ENCODE peak calls at places on chromosomes 11 and 22, in eight cellular contexts. One of them, this sample, is unnamed.

GRCh38 chr22:17952273-17952801 is 72.0 kb downstream of the MICAL3 start:
- DNase-seq in stimulated activated CD8-positive, alpha-beta memory T cell treated with anti-CD3 and anti-CD28 coated beads, Interleukin-7, amount 100 ng/mL, for 1 hour: no peak
- DNase-seq in NAMALWA: peak; percentile 15
- DNase-seq in Ammon's horn: no peak
- DNase-seq in C1 segment of cervical spinal cord: no peak
- DNase-seq in DMS79: no peak
- DNase-seq in cardiac muscle cell: no peak
- DNase-seq in GM23248: no peak
- DNase-seq in this sample: no peak

GRCh38 chr11:125401746-125402145 is 94.3 kb downstream of the FEZ1 start:
- DNase-seq in stimulated activated CD8-positive, alpha-beta memory T cell treated with anti-CD3 and anti-CD28 coated beads, Interleukin-7, amount 100 ng/mL, for 1 hour: no peak
- DNase-seq in Ammon's horn: no peak
- DNase-seq in GM23248: peak; percentile 20
- DNase-seq in DMS79: no peak
- DNase-seq in NAMALWA: no peak
- DNase-seq in cardiac muscle cell: peak; percentile 44
- DNase-seq in C1 segment of cervical spinal cord: no peak
- DNase-seq in this sample: peak; percentile 67

GRCh38 chr11:8870461-8871282 is 40.3 kb upstream of the AKIP1 start:
- DNase-seq in NAMALWA: no peak
- DNase-seq in DMS79: peak; percentile 47
- DNase-seq in stimulated activated CD8-positive, alpha-beta memory T cell treated with anti-CD3 and anti-CD28 coated beads, Interleukin-7, amount 100 ng/mL, for 1 hour: no peak
- DNase-seq in C1 segment of cervical spinal cord: peak; percentile 57
- DNase-seq in GM23248: peak; percentile 70
- DNase-seq in cardiac muscle cell: peak; percentile 79
- DNase-seq in Ammon's horn: peak; percentile 39
- DNase-seq in this sample: no peak

GRCh38 chr11:7677801-7678201 is 4.5 kb upstream of the CYB5R2 start:
- DNase-seq in DMS79: no peak
- DNase-seq in stimulated activated CD8-positive, alpha-beta memory T cell treated with anti-CD3 and anti-CD28 coated beads, Interleukin-7, amount 100 ng/mL, for 1 hour: no peak
- DNase-seq in NAMALWA: peak; percentile 24
- DNase-seq in C1 segment of cervical spinal cord: no peak
- DNase-seq in cardiac muscle cell: peak; percentile 42
- DNase-seq in Ammon's horn: no peak
- DNase-seq in GM23248: peak; percentile 51
- DNase-seq in this sample: no peak

GRCh38 chr11:28666632-28667031 is 558.4 kb downstream of the METTL15 start:
- DNase-seq in cardiac muscle cell: no peak
- DNase-seq in C1 segment of cervical spinal cord: no peak
- DNase-seq in DMS79: no peak
- DNase-seq in Ammon's horn: peak; percentile 49
- DNase-seq in GM23248: peak; percentile 45
- DNase-seq in stimulated activated CD8-positive, alpha-beta memory T cell treated with anti-CD3 and anti-CD28 coated beads, Interleukin-7, amount 100 ng/mL, for 1 hour: no peak
- DNase-seq in NAMALWA: no peak
- DNase-seq in this sample: no peak

GRCh38 chr11:6637871-6638270 is 17.7 kb downstream of the DCHS1 start:
- DNase-seq in C1 segment of cervical spinal cord: no peak
- DNase-seq in NAMALWA: no peak
- DNase-seq in DMS79: no peak
- DNase-seq in GM23248: peak; percentile 84
- DNase-seq in cardiac muscle cell: peak; percentile 48
- DNase-seq in stimulated activated CD8-positive, alpha-beta memory T cell treated with anti-CD3 and anti-CD28 coated beads, Interleukin-7, amount 100 ng/mL, for 1 hour: no peak
- DNase-seq in Ammon's horn: peak; percentile 30
- DNase-seq in this sample: peak; percentile 44

GRCh38 chr11:100545970-100546369 is 141.1 kb upstream of the ARHGAP42 start:
- DNase-seq in cardiac muscle cell: no peak
- DNase-seq in GM23248: no peak
- DNase-seq in Ammon's horn: no peak
- DNase-seq in stimulated activated CD8-positive, alpha-beta memory T cell treated with anti-CD3 and anti-CD28 coated beads, Interleukin-7, amount 100 ng/mL, for 1 hour: no peak
- DNase-seq in NAMALWA: no peak
- DNase-seq in C1 segment of cervical spinal cord: no peak
- DNase-seq in DMS79: no peak
- DNase-seq in this sample: no peak

GRCh38 chr22:21951931-21952465 is 650 bp downstream of the PPM1F start:
- DNase-seq in C1 segment of cervical spinal cord: no peak
- DNase-seq in stimulated activated CD8-positive, alpha-beta memory T cell treated with anti-CD3 and anti-CD28 coated beads, Interleukin-7, amount 100 ng/mL, for 1 hour: no peak
- DNase-seq in GM23248: peak; percentile 76
- DNase-seq in DMS79: no peak
- DNase-seq in Ammon's horn: no peak
- DNase-seq in cardiac muscle cell: peak; percentile 59
- DNase-seq in NAMALWA: peak; percentile 66
- DNase-seq in this sample: peak; percentile 35

GRCh38 chr11:117239295-117239694 is 6.8 kb downstream of the RNF214 start:
- DNase-seq in GM23248: peak; percentile 97
- DNase-seq in Ammon's horn: no peak
- DNase-seq in C1 segment of cervical spinal cord: no peak
- DNase-seq in DMS79: no peak
- DNase-seq in cardiac muscle cell: peak; percentile 91
- DNase-seq in stimulated activated CD8-positive, alpha-beta memory T cell treated with anti-CD3 and anti-CD28 coated beads, Interleukin-7, amount 100 ng/mL, for 1 hour: no peak
- DNase-seq in NAMALWA: no peak
- DNase-seq in this sample: no peak

GRCh38 chr11:45169310-45170072 is 23.1 kb downstream of the PRDM11 start:
- DNase-seq in GM23248: no peak
- DNase-seq in DMS79: no peak
- DNase-seq in NAMALWA: no peak
- DNase-seq in Ammon's horn: no peak
- DNase-seq in C1 segment of cervical spinal cord: no peak
- DNase-seq in stimulated activated CD8-positive, alpha-beta memory T cell treated with anti-CD3 and anti-CD28 coated beads, Interleukin-7, amount 100 ng/mL, for 1 hour: no peak
- DNase-seq in cardiac muscle cell: no peak
- DNase-seq in this sample: no peak

GRCh38 chr11:61152816-61153592 is 8.2 kb downstream of the VPS37C start:
- DNase-seq in C1 segment of cervical spinal cord: no peak
- DNase-seq in DMS79: no peak
- DNase-seq in cardiac muscle cell: peak; percentile 75
- DNase-seq in GM23248: peak; percentile 86
- DNase-seq in Ammon's horn: no peak
- DNase-seq in stimulated activated CD8-positive, alpha-beta memory T cell treated with anti-CD3 and anti-CD28 coated beads, Interleukin-7, amount 100 ng/mL, for 1 hour: no peak
- DNase-seq in NAMALWA: no peak
- DNase-seq in this sample: no peak

GRCh38 chr22:32079110-32080089 is 36.3 kb downstream of the SLC5A1 start:
- DNase-seq in DMS79: no peak
- DNase-seq in Ammon's horn: no peak
- DNase-seq in C1 segment of cervical spinal cord: no peak
- DNase-seq in cardiac muscle cell: peak; percentile 77
- DNase-seq in stimulated activated CD8-positive, alpha-beta memory T cell treated with anti-CD3 and anti-CD28 coated beads, Interleukin-7, amount 100 ng/mL, for 1 hour: no peak
- DNase-seq in NAMALWA: no peak
- DNase-seq in GM23248: peak; percentile 86
- DNase-seq in this sample: peak; percentile 16

GRCh38 chr11:46342237-46342636 is 5.0 kb upstream of the DGKZ start:
- DNase-seq in cardiac muscle cell: peak; percentile 62
- DNase-seq in GM23248: no peak
- DNase-seq in DMS79: no peak
- DNase-seq in stimulated activated CD8-positive, alpha-beta memory T cell treated with anti-CD3 and anti-CD28 coated beads, Interleukin-7, amount 100 ng/mL, for 1 hour: no peak
- DNase-seq in C1 segment of cervical spinal cord: no peak
- DNase-seq in NAMALWA: no peak
- DNase-seq in Ammon's horn: no peak
- DNase-seq in this sample: no peak

GRCh38 chr22:35154937-35155387 is 89.0 kb downstream of the ISX start:
- DNase-seq in NAMALWA: peak; percentile 68
- DNase-seq in cardiac muscle cell: peak; percentile 62
- DNase-seq in Ammon's horn: peak; percentile 46
- DNase-seq in stimulated activated CD8-positive, alpha-beta memory T cell treated with anti-CD3 and anti-CD28 coated beads, Interleukin-7, amount 100 ng/mL, for 1 hour: no peak
- DNase-seq in C1 segment of cervical spinal cord: no peak
- DNase-seq in DMS79: no peak
- DNase-seq in GM23248: peak; percentile 70
- DNase-seq in this sample: no peak

GRCh38 chr22:36577019-36577418 is 48.1 kb upstream of the EIF3D start:
- DNase-seq in stimulated activated CD8-positive, alpha-beta memory T cell treated with anti-CD3 and anti-CD28 coated beads, Interleukin-7, amount 100 ng/mL, for 1 hour: no peak
- DNase-seq in Ammon's horn: no peak
- DNase-seq in GM23248: peak; percentile 93
- DNase-seq in DMS79: no peak
- DNase-seq in C1 segment of cervical spinal cord: no peak
- DNase-seq in NAMALWA: no peak
- DNase-seq in cardiac muscle cell: peak; percentile 15
- DNase-seq in this sample: no peak

GRCh38 chr11:2208691-2209369 is 37.2 kb upstream of the TH start:
- DNase-seq in NAMALWA: no peak
- DNase-seq in stimulated activated CD8-positive, alpha-beta memory T cell treated with anti-CD3 and anti-CD28 coated beads, Interleukin-7, amount 100 ng/mL, for 1 hour: no peak
- DNase-seq in Ammon's horn: peak; percentile 45
- DNase-seq in DMS79: no peak
- DNase-seq in cardiac muscle cell: no peak
- DNase-seq in GM23248: no peak
- DNase-seq in C1 segment of cervical spinal cord: no peak
- DNase-seq in this sample: no peak

GRCh38 chr11:112173152-112173551 is 2.2 kb upstream of the BCO2 start:
- DNase-seq in stimulated activated CD8-positive, alpha-beta memory T cell treated with anti-CD3 and anti-CD28 coated beads, Interleukin-7, amount 100 ng/mL, for 1 hour: no peak
- DNase-seq in DMS79: no peak
- DNase-seq in Ammon's horn: no peak
- DNase-seq in GM23248: peak; percentile 64
- DNase-seq in cardiac muscle cell: peak; percentile 18
- DNase-seq in C1 segment of cervical spinal cord: no peak
- DNase-seq in NAMALWA: no peak
- DNase-seq in this sample: peak; percentile 53

GRCh38 chr11:1747753-1748466 is 2.5 kb downstream of the IFITM10 start:
- DNase-seq in Ammon's horn: peak; percentile 68
- DNase-seq in C1 segment of cervical spinal cord: peak; percentile 41
- DNase-seq in DMS79: no peak
- DNase-seq in cardiac muscle cell: no peak
- DNase-seq in GM23248: peak; percentile 59
- DNase-seq in stimulated activated CD8-positive, alpha-beta memory T cell treated with anti-CD3 and anti-CD28 coated beads, Interleukin-7, amount 100 ng/mL, for 1 hour: no peak
- DNase-seq in NAMALWA: no peak
- DNase-seq in this sample: peak; percentile 79

GRCh38 chr11:6557063-6557462 is 46.4 kb downstream of the RRP8 start:
- DNase-seq in cardiac muscle cell: no peak
- DNase-seq in GM23248: no peak
- DNase-seq in C1 segment of cervical spinal cord: no peak
- DNase-seq in DMS79: no peak
- DNase-seq in NAMALWA: no peak
- DNase-seq in Ammon's horn: no peak
- DNase-seq in stimulated activated CD8-positive, alpha-beta memory T cell treated with anti-CD3 and anti-CD28 coated beads, Interleukin-7, amount 100 ng/mL, for 1 hour: no peak
- DNase-seq in this sample: no peak

GRCh38 chr22:41976070-41976901 is 7.0 kb downstream of the SEPTIN3 start:
- DNase-seq in cardiac muscle cell: no peak
- DNase-seq in C1 segment of cervical spinal cord: peak; percentile 28
- DNase-seq in GM23248: peak; percentile 42
- DNase-seq in DMS79: no peak
- DNase-seq in NAMALWA: peak; percentile 17
- DNase-seq in Ammon's horn: peak; percentile 72
- DNase-seq in stimulated activated CD8-positive, alpha-beta memory T cell treated with anti-CD3 and anti-CD28 coated beads, Interleukin-7, amount 100 ng/mL, for 1 hour: no peak
- DNase-seq in this sample: no peak

GRCh38 chr22:39309364-39309861 is 10.0 kb downstream of the RPL3 start:
- DNase-seq in DMS79: no peak
- DNase-seq in cardiac muscle cell: no peak
- DNase-seq in stimulated activated CD8-positive, alpha-beta memory T cell treated with anti-CD3 and anti-CD28 coated beads, Interleukin-7, amount 100 ng/mL, for 1 hour: no peak
- DNase-seq in Ammon's horn: no peak
- DNase-seq in GM23248: peak; percentile 61
- DNase-seq in NAMALWA: peak; percentile 43
- DNase-seq in C1 segment of cervical spinal cord: no peak
- DNase-seq in this sample: no peak

GRCh38 chr22:42399315-42400271 is 32.6 kb downstream of the NFAM1 start:
- DNase-seq in cardiac muscle cell: peak; percentile 3
- DNase-seq in C1 segment of cervical spinal cord: no peak
- DNase-seq in DMS79: peak; percentile 94
- DNase-seq in NAMALWA: peak; percentile 79
- DNase-seq in stimulated activated CD8-positive, alpha-beta memory T cell treated with anti-CD3 and anti-CD28 coated beads, Interleukin-7, amount 100 ng/mL, for 1 hour: no peak
- DNase-seq in GM23248: no peak
- DNase-seq in Ammon's horn: peak; percentile 40
- DNase-seq in this sample: no peak

GRCh38 chr11:75239551-75240290 is 853 bp upstream of the TPBGL start:
- DNase-seq in stimulated activated CD8-positive, alpha-beta memory T cell treated with anti-CD3 and anti-CD28 coated beads, Interleukin-7, amount 100 ng/mL, for 1 hour: no peak
- DNase-seq in NAMALWA: no peak
- DNase-seq in GM23248: no peak
- DNase-seq in DMS79: no peak
- DNase-seq in cardiac muscle cell: no peak
- DNase-seq in Ammon's horn: no peak
- DNase-seq in C1 segment of cervical spinal cord: no peak
- DNase-seq in this sample: no peak

GRCh38 chr22:29801796-29802195 is 34.6 kb downstream of the UQCR10 start:
- DNase-seq in GM23248: no peak
- DNase-seq in DMS79: no peak
- DNase-seq in NAMALWA: no peak
- DNase-seq in stimulated activated CD8-positive, alpha-beta memory T cell treated with anti-CD3 and anti-CD28 coated beads, Interleukin-7, amount 100 ng/mL, for 1 hour: no peak
- DNase-seq in cardiac muscle cell: no peak
- DNase-seq in C1 segment of cervical spinal cord: no peak
- DNase-seq in Ammon's horn: no peak
- DNase-seq in this sample: peak; percentile 39

GRCh38 chr11:26806209-26806608 is 84.3 kb upstream of the SLC5A12 start:
- DNase-seq in Ammon's horn: no peak
- DNase-seq in GM23248: peak; percentile 78
- DNase-seq in stimulated activated CD8-positive, alpha-beta memory T cell treated with anti-CD3 and anti-CD28 coated beads, Interleukin-7, amount 100 ng/mL, for 1 hour: no peak
- DNase-seq in cardiac muscle cell: peak; percentile 33
- DNase-seq in NAMALWA: no peak
- DNase-seq in C1 segment of cervical spinal cord: no peak
- DNase-seq in DMS79: no peak
- DNase-seq in this sample: no peak

GRCh38 chr11:69382131-69383128 is 88.5 kb downstream of the MYEOV start:
- DNase-seq in cardiac muscle cell: peak; percentile 43
- DNase-seq in Ammon's horn: peak; percentile 47
- DNase-seq in C1 segment of cervical spinal cord: peak; percentile 54
- DNase-seq in stimulated activated CD8-positive, alpha-beta memory T cell treated with anti-CD3 and anti-CD28 coated beads, Interleukin-7, amount 100 ng/mL, for 1 hour: no peak
- DNase-seq in NAMALWA: no peak
- DNase-seq in GM23248: peak; percentile 28
- DNase-seq in DMS79: no peak
- DNase-seq in this sample: no peak

GRCh38 chr11:60912851-60913550 is 957 bp upstream of the TMEM109 start:
- DNase-seq in DMS79: no peak
- DNase-seq in GM23248: no peak
- DNase-seq in cardiac muscle cell: no peak
- DNase-seq in C1 segment of cervical spinal cord: no peak
- DNase-seq in stimulated activated CD8-positive, alpha-beta memory T cell treated with anti-CD3 and anti-CD28 coated beads, Interleukin-7, amount 100 ng/mL, for 1 hour: no peak
- DNase-seq in Ammon's horn: no peak
- DNase-seq in NAMALWA: no peak
- DNase-seq in this sample: no peak

GRCh38 chr11:2550606-2550970 is 105.8 kb downstream of the KCNQ1 start:
- DNase-seq in GM23248: no peak
- DNase-seq in DMS79: no peak
- DNase-seq in Ammon's horn: no peak
- DNase-seq in stimulated activated CD8-positive, alpha-beta memory T cell treated with anti-CD3 and anti-CD28 coated beads, Interleukin-7, amount 100 ng/mL, for 1 hour: no peak
- DNase-seq in cardiac muscle cell: no peak
- DNase-seq in NAMALWA: no peak
- DNase-seq in C1 segment of cervical spinal cord: no peak
- DNase-seq in this sample: no peak

GRCh38 chr11:18310800-18311340 is 11.1 kb downstream of the HPS5 start:
- DNase-seq in DMS79: no peak
- DNase-seq in GM23248: peak; percentile 21
- DNase-seq in NAMALWA: no peak
- DNase-seq in C1 segment of cervical spinal cord: no peak
- DNase-seq in Ammon's horn: no peak
- DNase-seq in cardiac muscle cell: peak; percentile 15
- DNase-seq in stimulated activated CD8-positive, alpha-beta memory T cell treated with anti-CD3 and anti-CD28 coated beads, Interleukin-7, amount 100 ng/mL, for 1 hour: no peak
- DNase-seq in this sample: no peak

GRCh38 chr22:25067851-25068421 is 115.4 kb downstream of the KIAA1671 start:
- DNase-seq in Ammon's horn: peak; percentile 69
- DNase-seq in cardiac muscle cell: no peak
- DNase-seq in DMS79: no peak
- DNase-seq in NAMALWA: no peak
- DNase-seq in C1 segment of cervical spinal cord: peak; percentile 65
- DNase-seq in GM23248: peak; percentile 32
- DNase-seq in stimulated activated CD8-positive, alpha-beta memory T cell treated with anti-CD3 and anti-CD28 coated beads, Interleukin-7, amount 100 ng/mL, for 1 hour: peak; percentile 46
- DNase-seq in this sample: no peak

GRCh38 chr11:1171223-1171984 is 13.7 kb downstream of the MUC5AC start:
- DNase-seq in stimulated activated CD8-positive, alpha-beta memory T cell treated with anti-CD3 and anti-CD28 coated beads, Interleukin-7, amount 100 ng/mL, for 1 hour: no peak
- DNase-seq in NAMALWA: no peak
- DNase-seq in Ammon's horn: no peak
- DNase-seq in cardiac muscle cell: no peak
- DNase-seq in C1 segment of cervical spinal cord: no peak
- DNase-seq in DMS79: no peak
- DNase-seq in GM23248: no peak
- DNase-seq in this sample: no peak

GRCh38 chr11:126186708-126187481 is 24.6 kb downstream of the RPUSD4 start:
- DNase-seq in stimulated activated CD8-positive, alpha-beta memory T cell treated with anti-CD3 and anti-CD28 coated beads, Interleukin-7, amount 100 ng/mL, for 1 hour: no peak
- DNase-seq in Ammon's horn: no peak
- DNase-seq in NAMALWA: no peak
- DNase-seq in C1 segment of cervical spinal cord: no peak
- DNase-seq in DMS79: no peak
- DNase-seq in cardiac muscle cell: no peak
- DNase-seq in GM23248: peak; percentile 18
- DNase-seq in this sample: no peak

This sample was measured in gastrocnemius medialis.